ENCODE peak calls at places on chromosome 14, in six cellular contexts. M is NCI-H1092, U is amygdala, N is lower lobe of right lung, J is adipocyte, R is DMS153. Y is an unnamed sample.
A peak's percentile ranks its signal among the peaks of the same experiment; 100 is the strongest.

GRCh38 chr14:58844544-58844943 is 206.8 kb downstream of the DACT1 start:
- DNase-seq in J (no peak), R (peak; percentile 66), M (no peak), N (no peak), U (no peak), Y (no peak)

GRCh38 chr14:100056964-100057817 is 8.0 kb upstream of the EVL start:
- DNase-seq in M (no peak), N (no peak), R (no peak), J (no peak), U (no peak), Y (peak; percentile 57)

GRCh38 chr14:65239143-65239672 is 136.9 kb upstream of the MAX start:
- DNase-seq in M (no peak), N (no peak), J (no peak), U (no peak), R (no peak), Y (no peak)

GRCh38 chr14:69708586-69709169 is 58.3 kb upstream of the SRSF5 start:
- DNase-seq in U (no peak), R (peak; percentile 64), M (peak; percentile 27), N (no peak), J (no peak), Y (no peak)

GRCh38 chr14:65006251-65006721 is 19.6 kb downstream of the FNTB start:
- DNase-seq in N (no peak), U (no peak), J (no peak), R (no peak), M (no peak), Y (no peak)

GRCh38 chr14:85342858-85343607 is 186.9 kb upstream of the FLRT2 start:
- DNase-seq in R (no peak), J (peak; percentile 33), M (no peak), N (no peak), U (no peak), Y (no peak)

GRCh38 chr14:41668346-41668745 is 61.7 kb downstream of the LRFN5 start:
- DNase-seq in N (no peak), M (no peak), J (peak; percentile 31), U (no peak), R (no peak), Y (no peak)

GRCh38 chr14:71532349-71532748 is 399.9 kb upstream of the RGS6 start:
- DNase-seq in M (no peak), N (no peak), J (peak; percentile 65), U (no peak), R (no peak), Y (no peak)

GRCh38 chr14:102554835-102555819 is 37.3 kb upstream of the RCOR1 start:
- DNase-seq in U (no peak), R (peak; percentile 5), J (peak; percentile 69), N (peak; percentile 70), M (peak; percentile 75), Y (peak; percentile 62)

GRCh38 chr14:105889666-105890473 is 363.5 kb downstream of the TMEM121 start:
- DNase-seq in R (no peak), J (no peak), M (no peak), U (no peak), N (peak; percentile 24), Y (no peak)

GRCh38 chr14:28157887-28158791 is 608.4 kb upstream of the FOXG1 start:
- DNase-seq in U (no peak), M (no peak), J (no peak), R (no peak), N (no peak), Y (no peak)

GRCh38 chr14:78316711-78317110 is 146.5 kb downstream of the NRXN3 start:
- DNase-seq in N (no peak), R (no peak), M (no peak), J (no peak), U (no peak), Y (no peak)

GRCh38 chr14:21106506-21107359 is 5.9 kb downstream of the TMEM253 start:
- DNase-seq in M (peak; percentile 67), N (peak; percentile 84), U (no peak), J (peak; percentile 88), R (peak; percentile 55), Y (peak; percentile 47)

GRCh38 chr14:20801726-20802125 is 918 bp downstream of the RNASE1 start:
- DNase-seq in R (no peak), U (no peak), N (peak; percentile 60), M (no peak), J (no peak), Y (no peak)

GRCh38 chr14:105884808-105885281 is 358.5 kb downstream of the TMEM121 start:
- DNase-seq in U (no peak), N (peak; percentile 11), J (no peak), M (no peak), R (no peak), Y (no peak)

GRCh38 chr14:21723431-21724045 is 49.9 kb upstream of the OR4E1 start:
- DNase-seq in U (no peak), R (peak; percentile 12), N (no peak), M (no peak), J (no peak), Y (no peak)

GRCh38 chr14:87133073-87133815 is 859.7 kb downstream of the GALC start:
- DNase-seq in R (no peak), U (no peak), N (no peak), M (no peak), J (peak; percentile 34), Y (no peak)

GRCh38 chr14:61570188-61570960 is 124.9 kb upstream of the HIF1A start:
- DNase-seq in U (no peak), M (no peak), N (no peak), J (no peak), R (no peak), Y (no peak)

GRCh38 chr14:69399750-69400149 is 1.3 kb downstream of the SLC39A9 start:
- DNase-seq in U (no peak), M (no peak), R (no peak), J (no peak), N (no peak), Y (no peak)

GRCh38 chr14:90829677-90830076 is 13.4 kb upstream of the TTC7B start:
- DNase-seq in U (no peak), M (no peak), R (no peak), N (no peak), J (no peak), Y (no peak)

GRCh38 chr14:78340250-78340649 is 170.1 kb downstream of the NRXN3 start:
- DNase-seq in M (no peak), N (no peak), J (no peak), U (no peak), R (no peak), Y (no peak)

GRCh38 chr14:28382460-28383220 is 383.9 kb upstream of the FOXG1 start:
- DNase-seq in J (peak; percentile 90), R (no peak), N (no peak), M (no peak), U (no peak), Y (no peak)

GRCh38 chr14:40394634-40395340 is 962.6 kb upstream of the FBXO33 start:
- DNase-seq in R (no peak), J (no peak), U (no peak), M (no peak), N (no peak), Y (no peak)

GRCh38 chr14:32006267-32007110 is 70.6 kb upstream of the ARHGAP5 start:
- DNase-seq in M (no peak), N (no peak), R (no peak), U (no peak), J (no peak), Y (no peak)

GRCh38 chr14:71050227-71050823 is 143.1 kb downstream of the PCNX1 start:
- DNase-seq in U (no peak), J (peak; percentile 38), R (no peak), M (no peak), N (no peak), Y (no peak)